ENCODE peak calls at places on chromosomes 11 and 22, in four cellular contexts. F is A549, W is HCT116, S is HFF-Myc. R is an unnamed sample.

GRCh38 chr11:18578975-18579598 is 9.4 kb downstream of the UEVLD start:
- DNase-seq in F (peak; percentile 43), W (no peak), S (no peak), R (peak; percentile 65)

GRCh38 chr11:112650568-112650967 is 310.7 kb upstream of the NCAM1 start:
- DNase-seq in F (no peak), W (no peak), S (no peak), R (no peak)

GRCh38 chr22:43169310-43170130 is 17.4 kb downstream of the TTLL12 start:
- DNase-seq in F (no peak), W (no peak), S (no peak), R (no peak)

GRCh38 chr22:28894320-28894719 is 10.9 kb downstream of the ZNRF3 start:
- DNase-seq in F (no peak), W (no peak), S (no peak), R (no peak)

GRCh38 chr11:108319541-108320145 is 96.8 kb downstream of the ATM start:
- DNase-seq in F (no peak), W (no peak), S (no peak), R (no peak)

GRCh38 chr11:130555251-130555841 is 106.9 kb downstream of the ADAMTS15 start:
- DNase-seq in F (no peak), W (no peak), S (no peak), R (no peak)

GRCh38 chr11:19772480-19772879 is 59.8 kb downstream of the NAV2 start:
- DNase-seq in F (no peak), W (no peak), S (no peak), R (no peak)

GRCh38 chr22:48595511-48595905 is 1232.2 kb downstream of the BRD1 start:
- DNase-seq in F (no peak), W (no peak), S (no peak), R (no peak)

GRCh38 chr11:126103150-126103549 is 40.5 kb upstream of the CDON start:
- DNase-seq in F (no peak), W (no peak), S (no peak), R (no peak)

GRCh38 chr22:49427941-49428340 is 399.7 kb downstream of the BRD1 start:
- DNase-seq in F (no peak), W (no peak), S (no peak), R (no peak)

GRCh38 chr11:2420502-2421225 is 20.1 kb downstream of the TSSC4 start:
- DNase-seq in F (peak; percentile 91), W (peak; percentile 40), S (no peak), R (peak; percentile 55)

GRCh38 chr22:43213066-43213465 is 26.1 kb upstream of the TTLL12 start:
- DNase-seq in F (no peak), W (no peak), S (no peak), R (no peak)

GRCh38 chr22:37804502-37804885 is 3.2 kb upstream of the GCAT start:
- DNase-seq in F (no peak), W (no peak), S (no peak), R (no peak)